ENCODE peak calls at places on chromosomes 3 and 15, in eight cellular contexts. M, U, K, Y, H, W, F and L are unnamed samples.

GRCh38 chr3:123757281-123757940 is 126.7 kb downstream of the MYLK start:
- DNase-seq in M (no peak), U (no peak), K (no peak), Y (peak), H (peak), W (no peak), F (no peak), L (no peak)

GRCh38 chr3:69389520-69390248 is 3.8 kb upstream of the FRMD4B start:
- DNase-seq in M (no peak), U (no peak), K (no peak), Y (no peak), H (peak), W (no peak), F (no peak), L (no peak)

GRCh38 chr15:39028069-39028468 is 463.5 kb upstream of the RASGRP1 start:
- DNase-seq in M (peak), U (no peak), K (peak), Y (no peak), H (no peak), W (no peak), F (no peak), L (no peak)

GRCh38 chr3:76131396-76132153 is 346.2 kb upstream of the ZNF717 start:
- DNase-seq in M (peak), U (no peak), K (peak), Y (no peak), H (no peak), W (no peak), F (no peak), L (no peak)

GRCh38 chr3:14725015-14725431 is 50.1 kb downstream of the C3orf20 start:
- DNase-seq in M (peak), U (no peak), K (peak), Y (no peak), H (no peak), W (no peak), F (no peak), L (no peak)

GRCh38 chr3:61637088-61638051 is 76.0 kb downstream of the PTPRG start:
- DNase-seq in M (peak), U (no peak), K (peak), Y (no peak), H (no peak), W (no peak), F (no peak), L (no peak)

GRCh38 chr15:58541410-58542087 is 109.8 kb downstream of the LIPC start:
- DNase-seq in M (no peak), U (peak), K (no peak), Y (no peak), H (no peak), W (no peak), F (no peak), L (peak)

GRCh38 chr15:73989001-73989798 is 2.9 kb downstream of the STOML1 start:
- DNase-seq in M (peak), U (no peak), K (peak), Y (no peak), H (no peak), W (no peak), F (no peak), L (no peak)

GRCh38 chr3:98657429-98657828 is 64.0 kb upstream of the CPOX start:
- DNase-seq in M (peak), U (no peak), K (no peak), Y (no peak), H (no peak), W (no peak), F (peak), L (no peak)

GRCh38 chr3:71586810-71587242 is 3.3 kb upstream of the FOXP1 start:
- DNase-seq in M (no peak), U (no peak), K (no peak), Y (no peak), H (no peak), W (no peak), F (no peak), L (no peak)

GRCh38 chr3:128275316-128276150 is 122.3 kb downstream of the EEFSEC start:
- DNase-seq in M (peak), U (no peak), K (no peak), Y (no peak), H (no peak), W (no peak), F (no peak), L (no peak)

GRCh38 chr3:99031778-99032177 is 130.3 kb upstream of the DCBLD2 start:
- DNase-seq in M (no peak), U (no peak), K (no peak), Y (no peak), H (no peak), W (no peak), F (no peak), L (no peak)

GRCh38 chr15:100784493-100785180 is 95.0 kb upstream of the ALDH1A3 start:
- DNase-seq in M (no peak), U (peak), K (no peak), Y (no peak), H (no peak), W (no peak), F (peak), L (peak)

GRCh38 chr3:81643721-81644120 is 117.7 kb downstream of the GBE1 start:
- DNase-seq in M (peak), U (no peak), K (peak), Y (no peak), H (no peak), W (peak), F (no peak), L (no peak)

GRCh38 chr3:122350814-122351418 is 25.9 kb downstream of the CSTA start:
- DNase-seq in M (peak), U (no peak), K (peak), Y (no peak), H (no peak), W (no peak), F (no peak), L (no peak)

GRCh38 chr3:135929670-135930069 is 35.9 kb upstream of the PPP2R3A start:
- DNase-seq in M (peak), U (no peak), K (peak), Y (no peak), H (no peak), W (peak), F (no peak), L (no peak)

GRCh38 chr15:36449084-36449661 is 130.3 kb upstream of the CDIN1 start:
- DNase-seq in M (no peak), U (no peak), K (peak), Y (no peak), H (no peak), W (no peak), F (no peak), L (no peak)

GRCh38 chr3:101128786-101129185 is 135.6 kb upstream of the ABI3BP start:
- DNase-seq in M (peak), U (no peak), K (no peak), Y (no peak), H (no peak), W (no peak), F (no peak), L (no peak)

GRCh38 chr3:79297242-79297641 is 470.6 kb downstream of the ROBO1 start:
- DNase-seq in M (peak), U (no peak), K (peak), Y (no peak), H (no peak), W (peak), F (no peak), L (no peak)

GRCh38 chr3:10164546-10165393 is at the start of gene IRAK2:
- DNase-seq in M (peak), U (peak), K (peak), Y (peak), H (peak), W (peak), F (peak), L (peak)